ENCODE peak calls at places on chromosomes 1 and 21, in nine cellular contexts. L is activated B cell treated with CpG ODN at 0.5 μM for 24 hours; F is erythroblast; S is activated CD4-positive, alpha-beta T cell treated with anti-CD3 and anti-CD28 coated beads for 24 hours; P is activated CD4-positive, CD25-positive, alpha-beta regulatory T cell; U is activated CD8-positive, alpha-beta memory T cell treated with anti-CD3 and anti-CD28 coated beads for 24 hours; V is stimulated activated CD4-positive, alpha-beta T cell treated with anti-CD3 and anti-CD28 coated beads, Interleukin-4, amount 100 ng/mL, for 48 hours; O is hypothalamus; H is CD8-positive, alpha-beta memory T cell. D is an unnamed sample.

GRCh38 chr1:209062863-209063262 is 520.7 kb upstream of the CAMK1G start:
- DNase-seq in P (no peak), U (no peak), L (no peak), H (no peak), O (no peak), S (no peak), F (no peak), V (no peak), D (no peak)

GRCh38 chr1:77888429-77889239 is at the start of gene NEXN:
- DNase-seq in O (no peak), S (no peak), U (peak), L (peak), F (peak), H (peak), P (no peak), V (peak), D (peak)

GRCh38 chr1:176866011-176866410 is 298.5 kb downstream of the ASTN1 start:
- DNase-seq in U (no peak), L (no peak), P (no peak), H (no peak), V (no peak), F (no peak), O (no peak), S (no peak), D (no peak)

GRCh38 chr1:100299521-100300222 is 33.7 kb downstream of the RTCA start:
- DNase-seq in P (no peak), H (no peak), O (no peak), V (no peak), F (no peak), S (no peak), L (no peak), U (no peak), D (no peak)

GRCh38 chr1:156462954-156463795 is 37.4 kb downstream of the MEF2D start:
- DNase-seq in H (no peak), L (no peak), O (no peak), F (no peak), P (no peak), S (no peak), U (no peak), V (no peak), D (no peak)

GRCh38 chr1:246221390-246222240 is 285.5 kb downstream of the SMYD3 start:
- DNase-seq in H (no peak), U (no peak), P (no peak), L (no peak), S (no peak), V (no peak), F (no peak), O (no peak), D (no peak)

GRCh38 chr1:114390960-114391359 is 120.0 kb downstream of the TRIM33 start:
- DNase-seq in L (no peak), V (no peak), O (no peak), H (no peak), P (no peak), U (no peak), S (no peak), F (no peak), D (no peak)

GRCh38 chr1:20666804-20667203 is 5.6 kb upstream of the DDOST start:
- DNase-seq in P (no peak), F (peak), H (no peak), S (no peak), O (no peak), U (no peak), V (no peak), L (no peak), D (no peak)

GRCh38 chr1:234408757-234409156 is 35.5 kb downstream of the COA6 start:
- DNase-seq in S (peak), P (no peak), V (peak), L (no peak), U (no peak), F (no peak), H (no peak), O (no peak), D (no peak)

GRCh38 chr21:45154511-45155508 is 80.4 kb downstream of the ADARB1 start:
- DNase-seq in H (peak), U (peak), P (no peak), L (no peak), S (no peak), V (peak), F (no peak), O (no peak), D (no peak)

GRCh38 chr1:53771648-53772047 is 32.7 kb upstream of the GLIS1 start:
- DNase-seq in L (no peak), S (no peak), F (no peak), U (no peak), O (no peak), P (no peak), V (no peak), H (no peak), D (no peak)

GRCh38 chr1:225427249-225428065 is at the start of gene LBR:
- DNase-seq in U (no peak), S (peak), V (no peak), O (no peak), L (no peak), F (peak), P (peak), H (no peak), D (no peak)

GRCh38 chr1:172960019-172960418 is 90.7 kb downstream of the TNFSF18 start:
- DNase-seq in V (no peak), H (no peak), U (no peak), F (no peak), S (no peak), L (no peak), O (no peak), P (no peak), D (no peak)

GRCh38 chr21:35231115-35231514 is 182.0 kb upstream of the RUNX1 start:
- DNase-seq in S (no peak), L (no peak), U (no peak), P (no peak), F (no peak), O (no peak), V (no peak), H (no peak), D (no peak)

GRCh38 chr1:109783436-109783835 is 19.7 kb upstream of the EPS8L3 start:
- DNase-seq in U (no peak), S (no peak), F (no peak), P (no peak), V (no peak), O (no peak), H (no peak), L (no peak), D (no peak)

GRCh38 chr21:42377211-42377950 is 11.0 kb upstream of the TFF1 start:
- DNase-seq in O (no peak), S (no peak), P (no peak), L (no peak), V (no peak), H (no peak), U (no peak), F (no peak), D (no peak)

GRCh38 chr1:199085903-199086302 is 447.1 kb downstream of the PTPRC start:
- DNase-seq in U (no peak), H (no peak), O (no peak), V (no peak), S (no peak), L (no peak), F (no peak), P (no peak), D (no peak)

GRCh38 chr1:113903496-113904291 is 905 bp downstream of the AP4B1 start:
- DNase-seq in P (no peak), O (no peak), F (peak), S (no peak), V (peak), U (no peak), L (no peak), H (peak), D (no peak)

GRCh38 chr1:202286622-202287097 is 55.1 kb downstream of the UBE2T start:
- DNase-seq in H (no peak), P (no peak), L (no peak), O (no peak), V (no peak), F (no peak), S (no peak), U (no peak), D (no peak)

GRCh38 chr1:54949971-54950360 is 30.5 kb upstream of the TMEM61 start:
- DNase-seq in F (no peak), L (no peak), S (no peak), V (no peak), H (no peak), U (no peak), O (no peak), P (no peak), D (no peak)

GRCh38 chr1:218383051-218383450 is 37.9 kb downstream of the TGFB2 start:
- DNase-seq in S (no peak), U (no peak), P (no peak), H (no peak), F (no peak), L (no peak), O (no peak), V (no peak), D (no peak)

GRCh38 chr1:170284016-170284415 is 138.3 kb downstream of the NTMT2 start:
- DNase-seq in U (no peak), V (no peak), H (no peak), F (no peak), S (no peak), L (no peak), O (no peak), P (no peak), D (no peak)

GRCh38 chr1:114745351-114745750 is 12.4 kb downstream of the CSDE1 start:
- DNase-seq in U (no peak), L (no peak), P (no peak), O (no peak), V (no peak), S (no peak), F (no peak), H (no peak), D (no peak)

GRCh38 chr1:32349211-32349708 is 13.0 kb downstream of the FAM229A start:
- DNase-seq in S (no peak), F (no peak), L (no peak), V (no peak), H (no peak), P (no peak), U (no peak), O (no peak), D (no peak)

GRCh38 chr1:245588250-245588649 is 433.5 kb downstream of the KIF26B start:
- DNase-seq in O (no peak), S (no peak), U (no peak), F (no peak), V (no peak), P (no peak), L (no peak), H (no peak), D (no peak)

GRCh38 chr1:204074274-204075115 is 1.6 kb downstream of the SOX13 start:
- DNase-seq in V (no peak), F (no peak), U (no peak), O (no peak), S (no peak), P (no peak), L (no peak), H (no peak), D (no peak)

GRCh38 chr1:159014003-159014571 is 4.4 kb downstream of the IFI16 start:
- DNase-seq in V (no peak), F (no peak), L (no peak), U (no peak), P (no peak), O (no peak), S (no peak), H (no peak), D (no peak)

GRCh38 chr1:155069551-155070391 is 6.2 kb downstream of the EFNA4 start:
- DNase-seq in V (no peak), O (no peak), S (no peak), P (no peak), H (no peak), F (no peak), L (no peak), U (no peak), D (no peak)

GRCh38 chr21:18147678-18148077 is 97.0 kb upstream of the CHODL start:
- DNase-seq in S (no peak), F (no peak), V (no peak), P (no peak), L (no peak), O (no peak), H (no peak), U (no peak), D (no peak)

GRCh38 chr1:183505338-183506089 is 33.2 kb downstream of the SMG7 start:
- DNase-seq in L (no peak), P (no peak), U (no peak), S (no peak), H (no peak), F (peak), O (no peak), V (no peak), D (no peak)

GRCh38 chr1:198918920-198919319 is 280.1 kb downstream of the PTPRC start:
- DNase-seq in O (no peak), V (no peak), L (no peak), H (no peak), P (no peak), F (no peak), S (no peak), U (no peak), D (no peak)